ENCODE peak calls at places on chromosome 16, in six cellular contexts. One of them, this sample, is unnamed.

GRCh38 chr16:1723450-1724147 is 17.6 kb downstream of the MAPK8IP3 start:
- DNase-seq in psoas muscle: no peak
- DNase-seq in activated naive CD4-positive, alpha-beta T cell treated with anti-CD3 and anti-CD28 coated beads, Interleukin-2, amount 10 ng/mL, durations not matched to agents 7 days and 5 days: peak; percentile 64
- DNase-seq in heart left ventricle: no peak
- DNase-seq in frontal cortex: peak; percentile 60
- DNase-seq in pancreas: no peak
- DNase-seq in this sample: no peak

GRCh38 chr16:27315333-27316037 is 1.7 kb downstream of the IL4R start:
- DNase-seq in psoas muscle: peak; percentile 64
- DNase-seq in activated naive CD4-positive, alpha-beta T cell treated with anti-CD3 and anti-CD28 coated beads, Interleukin-2, amount 10 ng/mL, durations not matched to agents 7 days and 5 days: peak; percentile 80
- DNase-seq in heart left ventricle: peak; percentile 47
- DNase-seq in frontal cortex: no peak
- DNase-seq in pancreas: no peak
- DNase-seq in this sample: peak; percentile 57

GRCh38 chr16:1537763-1538289 is 4.4 kb downstream of the TMEM204 start:
- DNase-seq in psoas muscle: no peak
- DNase-seq in activated naive CD4-positive, alpha-beta T cell treated with anti-CD3 and anti-CD28 coated beads, Interleukin-2, amount 10 ng/mL, durations not matched to agents 7 days and 5 days: peak; percentile 64
- DNase-seq in heart left ventricle: no peak
- DNase-seq in frontal cortex: no peak
- DNase-seq in pancreas: no peak
- DNase-seq in this sample: peak; percentile 65

GRCh38 chr16:70687172-70687531 is 1.3 kb upstream of the MTSS2 start:
- DNase-seq in psoas muscle: peak; percentile 32
- DNase-seq in activated naive CD4-positive, alpha-beta T cell treated with anti-CD3 and anti-CD28 coated beads, Interleukin-2, amount 10 ng/mL, durations not matched to agents 7 days and 5 days: no peak
- DNase-seq in heart left ventricle: peak; percentile 32
- DNase-seq in frontal cortex: no peak
- DNase-seq in pancreas: no peak
- DNase-seq in this sample: no peak

GRCh38 chr16:58378401-58378800 is 13.9 kb upstream of the GINS3 start:
- DNase-seq in psoas muscle: no peak
- DNase-seq in activated naive CD4-positive, alpha-beta T cell treated with anti-CD3 and anti-CD28 coated beads, Interleukin-2, amount 10 ng/mL, durations not matched to agents 7 days and 5 days: no peak
- DNase-seq in heart left ventricle: no peak
- DNase-seq in frontal cortex: no peak
- DNase-seq in pancreas: no peak
- DNase-seq in this sample: no peak

GRCh38 chr16:80656731-80657150 is 115.9 kb downstream of the DYNLRB2 start:
- DNase-seq in psoas muscle: no peak
- DNase-seq in activated naive CD4-positive, alpha-beta T cell treated with anti-CD3 and anti-CD28 coated beads, Interleukin-2, amount 10 ng/mL, durations not matched to agents 7 days and 5 days: peak; percentile 69
- DNase-seq in heart left ventricle: no peak
- DNase-seq in frontal cortex: no peak
- DNase-seq in pancreas: no peak
- DNase-seq in this sample: no peak

GRCh38 chr16:56869513-56870270 is 4.7 kb downstream of the SLC12A3 start:
- DNase-seq in psoas muscle: no peak
- DNase-seq in activated naive CD4-positive, alpha-beta T cell treated with anti-CD3 and anti-CD28 coated beads, Interleukin-2, amount 10 ng/mL, durations not matched to agents 7 days and 5 days: peak; percentile 62
- DNase-seq in heart left ventricle: no peak
- DNase-seq in frontal cortex: no peak
- DNase-seq in pancreas: no peak
- DNase-seq in this sample: no peak

GRCh38 chr16:10852948-10853347 is 24.1 kb upstream of the CIITA start:
- DNase-seq in psoas muscle: no peak
- DNase-seq in activated naive CD4-positive, alpha-beta T cell treated with anti-CD3 and anti-CD28 coated beads, Interleukin-2, amount 10 ng/mL, durations not matched to agents 7 days and 5 days: no peak
- DNase-seq in heart left ventricle: no peak
- DNase-seq in frontal cortex: no peak
- DNase-seq in pancreas: no peak
- DNase-seq in this sample: no peak

GRCh38 chr16:69711115-69711740 is 15.1 kb downstream of the NQO1 start:
- DNase-seq in psoas muscle: no peak
- DNase-seq in activated naive CD4-positive, alpha-beta T cell treated with anti-CD3 and anti-CD28 coated beads, Interleukin-2, amount 10 ng/mL, durations not matched to agents 7 days and 5 days: no peak
- DNase-seq in heart left ventricle: no peak
- DNase-seq in frontal cortex: no peak
- DNase-seq in pancreas: peak; percentile 64
- DNase-seq in this sample: no peak

GRCh38 chr16:72932677-72933335 is 115.1 kb downstream of the ZFHX3 start:
- DNase-seq in psoas muscle: no peak
- DNase-seq in activated naive CD4-positive, alpha-beta T cell treated with anti-CD3 and anti-CD28 coated beads, Interleukin-2, amount 10 ng/mL, durations not matched to agents 7 days and 5 days: no peak
- DNase-seq in heart left ventricle: no peak
- DNase-seq in frontal cortex: no peak
- DNase-seq in pancreas: no peak
- DNase-seq in this sample: no peak

GRCh38 chr16:48580925-48581500 is 29.0 kb downstream of the N4BP1 start:
- DNase-seq in psoas muscle: no peak
- DNase-seq in activated naive CD4-positive, alpha-beta T cell treated with anti-CD3 and anti-CD28 coated beads, Interleukin-2, amount 10 ng/mL, durations not matched to agents 7 days and 5 days: no peak
- DNase-seq in heart left ventricle: no peak
- DNase-seq in frontal cortex: no peak
- DNase-seq in pancreas: no peak
- DNase-seq in this sample: no peak

GRCh38 chr16:4909825-4910224 is 27.1 kb downstream of the PPL start:
- DNase-seq in psoas muscle: no peak
- DNase-seq in activated naive CD4-positive, alpha-beta T cell treated with anti-CD3 and anti-CD28 coated beads, Interleukin-2, amount 10 ng/mL, durations not matched to agents 7 days and 5 days: no peak
- DNase-seq in heart left ventricle: no peak
- DNase-seq in frontal cortex: no peak
- DNase-seq in pancreas: no peak
- DNase-seq in this sample: peak; percentile 56